ENCODE peak calls at places on chromosomes 16 and 17, in four cellular contexts. R is tibial artery, U is choroid plexus epithelial cell, Y is T47D. F is an unnamed sample.

GRCh38 chr17:55238931-55239297 is 25.8 kb upstream of the HLF start:
- DNase-seq in U (peak; percentile 19), Y (no peak), R (no peak), F (no peak)

GRCh38 chr16:67726106-67727034 is 7.3 kb upstream of the GFOD2 start:
- DNase-seq in Y (no peak), U (no peak), R (no peak), F (no peak)

GRCh38 chr17:49508061-49508865 is 13.2 kb downstream of the NGFR start:
- DNase-seq in R (no peak), Y (peak; percentile 83), U (no peak), F (no peak)

GRCh38 chr17:55783684-55784245 is 32.9 kb downstream of the PCTP start:
- DNase-seq in Y (no peak), R (peak; percentile 87), U (peak; percentile 10), F (no peak)

GRCh38 chr17:17693253-17693954 is 12.1 kb downstream of the RAI1 start:
- DNase-seq in Y (peak; percentile 90), U (no peak), R (peak; percentile 54), F (peak; percentile 73)

GRCh38 chr17:67059372-67059771 is 15.0 kb downstream of the CACNG1 start:
- DNase-seq in R (no peak), Y (no peak), U (no peak), F (no peak)

GRCh38 chr16:16004314-16004749 is 54.9 kb downstream of the ABCC1 start:
- DNase-seq in U (peak; percentile 88), R (no peak), Y (no peak), F (no peak)

GRCh38 chr17:40541060-40541872 is 24.0 kb downstream of the CCR7 start:
- DNase-seq in U (no peak), R (no peak), Y (peak; percentile 71), F (peak; percentile 68)

GRCh38 chr17:50256826-50257573 is 17.3 kb upstream of the TMEM92 start:
- DNase-seq in R (no peak), Y (no peak), U (no peak), F (peak; percentile 57)

F was measured in sciatic nerve.